ENCODE peak calls at places on chromosomes 6 and 20, in five cellular contexts. R is progenitor cell of endocrine pancreas; H is Panc1; P is body of pancreas; O is activated CD8-positive, alpha-beta memory T cell treated with anti-CD3 and anti-CD28 coated beads, Interleukin-2, amount 50 U/mL, for 48 hours. L is an unnamed sample.

GRCh38 chr20:48720256-48721020 is 107.4 kb downstream of the PREX1 start:
- DNase-seq in O (no peak), R (no peak), P (no peak), H (no peak), L (no peak)

GRCh38 chr20:64255361-64256281 is at the start of gene PCMTD2:
- DNase-seq in H (no peak), R (peak), P (peak), O (peak), L (peak)

GRCh38 chr6:47832386-47833080 is 50.7 kb downstream of the OPN5 start:
- DNase-seq in O (no peak), P (no peak), H (no peak), R (no peak), L (no peak)

GRCh38 chr20:8386991-8387390 is 254.9 kb downstream of the PLCB1 start:
- DNase-seq in R (no peak), P (peak), H (no peak), O (no peak), L (no peak)

GRCh38 chr6:14964901-14965300 is 281.0 kb upstream of the JARID2 start:
- DNase-seq in P (peak), R (no peak), H (no peak), O (no peak), L (no peak)

GRCh38 chr6:157521665-157522335 is 140.8 kb downstream of the ZDHHC14 start:
- DNase-seq in H (no peak), P (no peak), R (no peak), O (no peak), L (no peak)

GRCh38 chr20:5636841-5637240 is 113.4 kb upstream of the SHLD1 start:
- DNase-seq in P (no peak), O (no peak), H (no peak), R (no peak), L (no peak)

GRCh38 chr20:32672982-32673727 is 586 bp downstream of the C20orf203 start:
- DNase-seq in H (no peak), R (no peak), P (no peak), O (peak), L (no peak)

GRCh38 chr6:80544500-80545055 is 438.1 kb downstream of the BCKDHB start:
- DNase-seq in O (no peak), R (no peak), P (no peak), H (no peak), L (no peak)

GRCh38 chr6:41200901-41201783 is at the start of gene TREML2:
- DNase-seq in P (peak), H (no peak), O (peak), R (no peak), L (no peak)

GRCh38 chr20:49480236-49480635 is 2.2 kb downstream of the KCNB1 start:
- DNase-seq in O (no peak), H (no peak), R (no peak), P (no peak), L (no peak)

GRCh38 chr20:53887973-53888372 is 182.4 kb downstream of the BCAS1 start:
- DNase-seq in O (peak), R (no peak), H (no peak), P (no peak), L (no peak)

GRCh38 chr20:58634121-58634817 is 16.8 kb upstream of the STX16 start:
- DNase-seq in O (peak), H (no peak), R (no peak), P (no peak), L (no peak)

GRCh38 chr6:2127484-2127911 is 117.9 kb downstream of the GMDS start:
- DNase-seq in P (peak), O (peak), R (no peak), H (no peak), L (no peak)

GRCh38 chr6:27176096-27176495 is 71.4 kb upstream of the PRSS16 start:
- DNase-seq in P (no peak), R (no peak), H (peak), O (no peak), L (no peak)

GRCh38 chr6:156777577-156777865 is 343 bp downstream of the ARID1B start:
- DNase-seq in P (no peak), H (no peak), O (no peak), R (no peak), L (no peak)

GRCh38 chr6:120608826-120609225 is 725.5 kb downstream of the TBC1D32 start:
- DNase-seq in O (no peak), P (no peak), H (no peak), R (no peak), L (no peak)

GRCh38 chr20:46546293-46546692 is 4.2 kb downstream of the OCSTAMP start:
- DNase-seq in H (no peak), O (no peak), R (no peak), P (no peak), L (no peak)

GRCh38 chr6:112701201-112701600 is 354.1 kb downstream of the RFPL4B start:
- DNase-seq in P (no peak), R (no peak), O (no peak), H (no peak), L (no peak)

GRCh38 chr6:19864285-19864684 is 27.1 kb downstream of the ID4 start:
- DNase-seq in H (no peak), R (no peak), P (no peak), O (no peak), L (no peak)

GRCh38 chr6:145453376-145453775 is 281.9 kb downstream of the EPM2A start:
- DNase-seq in O (no peak), H (no peak), R (no peak), P (no peak), L (no peak)

GRCh38 chr6:88179692-88180091 is 13.5 kb upstream of the CNR1 start:
- DNase-seq in P (no peak), O (no peak), H (no peak), R (no peak), L (no peak)

GRCh38 chr6:142845624-142846458 is 99.1 kb downstream of the HIVEP2 start:
- DNase-seq in O (no peak), P (peak), R (no peak), H (no peak), L (no peak)

GRCh38 chr20:25065625-25066338 is 7.8 kb upstream of the ACSS1 start:
- DNase-seq in H (peak), O (no peak), R (no peak), P (peak), L (no peak)

L was measured in H1.